ENCODE peak calls at places on chromosomes 5 and 9, in eight cellular contexts. One of them, this sample, is unnamed.

GRCh38 chr9:91419222-91420191 is 4.1 kb downstream of the NFIL3 start:
- DNase-seq in effector memory CD8-positive, alpha-beta T cell: no peak
- DNase-seq in activated T-helper 1 cell treated with anti-CD3 and anti-CD28 coated beads, Interleukin-2, amount 50 U/mL, for 16 hours: no peak
- DNase-seq in fibroblast of mammary gland: peak
- DNase-seq in GM12865: no peak
- DNase-seq in SW 1271: peak
- DNase-seq in stimulated activated CD8-positive, alpha-beta memory T cell treated with anti-CD3 and anti-CD28 coated beads, Interleukin-12 subunit alpha, Interleukin-12 subunit beta, amount 100 ng/mL, for 4 hours: no peak
- DNase-seq in GM10248: no peak
- DNase-seq in this sample: peak

GRCh38 chr5:143231973-143232812 is 171.3 kb downstream of the NR3C1 start:
- DNase-seq in GM10248: peak
- DNase-seq in fibroblast of mammary gland: no peak
- DNase-seq in effector memory CD8-positive, alpha-beta T cell: no peak
- DNase-seq in GM12865: no peak
- DNase-seq in activated T-helper 1 cell treated with anti-CD3 and anti-CD28 coated beads, Interleukin-2, amount 50 U/mL, for 16 hours: no peak
- DNase-seq in SW 1271: no peak
- DNase-seq in stimulated activated CD8-positive, alpha-beta memory T cell treated with anti-CD3 and anti-CD28 coated beads, Interleukin-12 subunit alpha, Interleukin-12 subunit beta, amount 100 ng/mL, for 4 hours: no peak
- DNase-seq in this sample: no peak

GRCh38 chr5:38660194-38660668 is 103.8 kb upstream of the LIFR start:
- DNase-seq in GM12865: no peak
- DNase-seq in GM10248: no peak
- DNase-seq in effector memory CD8-positive, alpha-beta T cell: no peak
- DNase-seq in stimulated activated CD8-positive, alpha-beta memory T cell treated with anti-CD3 and anti-CD28 coated beads, Interleukin-12 subunit alpha, Interleukin-12 subunit beta, amount 100 ng/mL, for 4 hours: no peak
- DNase-seq in activated T-helper 1 cell treated with anti-CD3 and anti-CD28 coated beads, Interleukin-2, amount 50 U/mL, for 16 hours: no peak
- DNase-seq in SW 1271: no peak
- DNase-seq in fibroblast of mammary gland: no peak
- DNase-seq in this sample: peak

GRCh38 chr9:132739705-132740310 is 69.5 kb downstream of the GTF3C4 start:
- DNase-seq in GM12865: no peak
- DNase-seq in GM10248: no peak
- DNase-seq in fibroblast of mammary gland: no peak
- DNase-seq in stimulated activated CD8-positive, alpha-beta memory T cell treated with anti-CD3 and anti-CD28 coated beads, Interleukin-12 subunit alpha, Interleukin-12 subunit beta, amount 100 ng/mL, for 4 hours: no peak
- DNase-seq in effector memory CD8-positive, alpha-beta T cell: no peak
- DNase-seq in SW 1271: no peak
- DNase-seq in activated T-helper 1 cell treated with anti-CD3 and anti-CD28 coated beads, Interleukin-2, amount 50 U/mL, for 16 hours: no peak
- DNase-seq in this sample: no peak

GRCh38 chr9:107711528-107711927 is 222.0 kb upstream of the KLF4 start:
- DNase-seq in GM10248: no peak
- DNase-seq in fibroblast of mammary gland: peak
- DNase-seq in GM12865: no peak
- DNase-seq in SW 1271: peak
- DNase-seq in activated T-helper 1 cell treated with anti-CD3 and anti-CD28 coated beads, Interleukin-2, amount 50 U/mL, for 16 hours: no peak
- DNase-seq in effector memory CD8-positive, alpha-beta T cell: no peak
- DNase-seq in stimulated activated CD8-positive, alpha-beta memory T cell treated with anti-CD3 and anti-CD28 coated beads, Interleukin-12 subunit alpha, Interleukin-12 subunit beta, amount 100 ng/mL, for 4 hours: no peak
- DNase-seq in this sample: no peak

GRCh38 chr9:130661461-130662098 is 2.8 kb upstream of the PRDM12 start:
- DNase-seq in stimulated activated CD8-positive, alpha-beta memory T cell treated with anti-CD3 and anti-CD28 coated beads, Interleukin-12 subunit alpha, Interleukin-12 subunit beta, amount 100 ng/mL, for 4 hours: no peak
- DNase-seq in GM10248: no peak
- DNase-seq in effector memory CD8-positive, alpha-beta T cell: no peak
- DNase-seq in GM12865: no peak
- DNase-seq in fibroblast of mammary gland: no peak
- DNase-seq in SW 1271: no peak
- DNase-seq in activated T-helper 1 cell treated with anti-CD3 and anti-CD28 coated beads, Interleukin-2, amount 50 U/mL, for 16 hours: no peak
- DNase-seq in this sample: no peak

GRCh38 chr5:39668980-39669379 is 244.2 kb upstream of the DAB2 start:
- DNase-seq in fibroblast of mammary gland: no peak
- DNase-seq in activated T-helper 1 cell treated with anti-CD3 and anti-CD28 coated beads, Interleukin-2, amount 50 U/mL, for 16 hours: no peak
- DNase-seq in GM10248: no peak
- DNase-seq in GM12865: no peak
- DNase-seq in stimulated activated CD8-positive, alpha-beta memory T cell treated with anti-CD3 and anti-CD28 coated beads, Interleukin-12 subunit alpha, Interleukin-12 subunit beta, amount 100 ng/mL, for 4 hours: no peak
- DNase-seq in SW 1271: no peak
- DNase-seq in effector memory CD8-positive, alpha-beta T cell: no peak
- DNase-seq in this sample: no peak

GRCh38 chr5:126108505-126108904 is 314.7 kb upstream of the GRAMD2B start:
- DNase-seq in effector memory CD8-positive, alpha-beta T cell: no peak
- DNase-seq in GM12865: no peak
- DNase-seq in fibroblast of mammary gland: no peak
- DNase-seq in GM10248: no peak
- DNase-seq in stimulated activated CD8-positive, alpha-beta memory T cell treated with anti-CD3 and anti-CD28 coated beads, Interleukin-12 subunit alpha, Interleukin-12 subunit beta, amount 100 ng/mL, for 4 hours: no peak
- DNase-seq in SW 1271: no peak
- DNase-seq in activated T-helper 1 cell treated with anti-CD3 and anti-CD28 coated beads, Interleukin-2, amount 50 U/mL, for 16 hours: no peak
- DNase-seq in this sample: no peak

GRCh38 chr9:117156771-117157535 is 257.9 kb downstream of the ASTN2 start:
- DNase-seq in effector memory CD8-positive, alpha-beta T cell: no peak
- DNase-seq in SW 1271: no peak
- DNase-seq in GM10248: no peak
- DNase-seq in GM12865: no peak
- DNase-seq in stimulated activated CD8-positive, alpha-beta memory T cell treated with anti-CD3 and anti-CD28 coated beads, Interleukin-12 subunit alpha, Interleukin-12 subunit beta, amount 100 ng/mL, for 4 hours: no peak
- DNase-seq in fibroblast of mammary gland: no peak
- DNase-seq in activated T-helper 1 cell treated with anti-CD3 and anti-CD28 coated beads, Interleukin-2, amount 50 U/mL, for 16 hours: no peak
- DNase-seq in this sample: no peak

GRCh38 chr5:90518666-90519065 is 10.7 kb downstream of the LYSMD3 start:
- DNase-seq in GM12865: no peak
- DNase-seq in activated T-helper 1 cell treated with anti-CD3 and anti-CD28 coated beads, Interleukin-2, amount 50 U/mL, for 16 hours: no peak
- DNase-seq in effector memory CD8-positive, alpha-beta T cell: no peak
- DNase-seq in GM10248: no peak
- DNase-seq in fibroblast of mammary gland: peak
- DNase-seq in SW 1271: no peak
- DNase-seq in stimulated activated CD8-positive, alpha-beta memory T cell treated with anti-CD3 and anti-CD28 coated beads, Interleukin-12 subunit alpha, Interleukin-12 subunit beta, amount 100 ng/mL, for 4 hours: no peak
- DNase-seq in this sample: peak

GRCh38 chr9:116837038-116837998 is 150.2 kb downstream of the TRIM32 start:
- DNase-seq in GM10248: no peak
- DNase-seq in SW 1271: no peak
- DNase-seq in effector memory CD8-positive, alpha-beta T cell: no peak
- DNase-seq in stimulated activated CD8-positive, alpha-beta memory T cell treated with anti-CD3 and anti-CD28 coated beads, Interleukin-12 subunit alpha, Interleukin-12 subunit beta, amount 100 ng/mL, for 4 hours: no peak
- DNase-seq in GM12865: no peak
- DNase-seq in fibroblast of mammary gland: no peak
- DNase-seq in activated T-helper 1 cell treated with anti-CD3 and anti-CD28 coated beads, Interleukin-2, amount 50 U/mL, for 16 hours: no peak
- DNase-seq in this sample: no peak

GRCh38 chr5:1507961-1508678 is 15.6 kb downstream of the LPCAT1 start:
- DNase-seq in activated T-helper 1 cell treated with anti-CD3 and anti-CD28 coated beads, Interleukin-2, amount 50 U/mL, for 16 hours: no peak
- DNase-seq in effector memory CD8-positive, alpha-beta T cell: no peak
- DNase-seq in stimulated activated CD8-positive, alpha-beta memory T cell treated with anti-CD3 and anti-CD28 coated beads, Interleukin-12 subunit alpha, Interleukin-12 subunit beta, amount 100 ng/mL, for 4 hours: no peak
- DNase-seq in SW 1271: no peak
- DNase-seq in GM12865: no peak
- DNase-seq in GM10248: no peak
- DNase-seq in fibroblast of mammary gland: no peak
- DNase-seq in this sample: no peak

GRCh38 chr5:176608937-176609723 is 826 bp downstream of the GPRIN1 start:
- DNase-seq in fibroblast of mammary gland: no peak
- DNase-seq in GM10248: no peak
- DNase-seq in SW 1271: no peak
- DNase-seq in activated T-helper 1 cell treated with anti-CD3 and anti-CD28 coated beads, Interleukin-2, amount 50 U/mL, for 16 hours: no peak
- DNase-seq in effector memory CD8-positive, alpha-beta T cell: no peak
- DNase-seq in GM12865: peak
- DNase-seq in stimulated activated CD8-positive, alpha-beta memory T cell treated with anti-CD3 and anti-CD28 coated beads, Interleukin-12 subunit alpha, Interleukin-12 subunit beta, amount 100 ng/mL, for 4 hours: no peak
- DNase-seq in this sample: no peak

GRCh38 chr5:137414112-137414511 is 85.0 kb downstream of the SPOCK1 start:
- DNase-seq in GM12865: no peak
- DNase-seq in fibroblast of mammary gland: no peak
- DNase-seq in activated T-helper 1 cell treated with anti-CD3 and anti-CD28 coated beads, Interleukin-2, amount 50 U/mL, for 16 hours: no peak
- DNase-seq in SW 1271: no peak
- DNase-seq in stimulated activated CD8-positive, alpha-beta memory T cell treated with anti-CD3 and anti-CD28 coated beads, Interleukin-12 subunit alpha, Interleukin-12 subunit beta, amount 100 ng/mL, for 4 hours: no peak
- DNase-seq in effector memory CD8-positive, alpha-beta T cell: no peak
- DNase-seq in GM10248: no peak
- DNase-seq in this sample: no peak

GRCh38 chr9:134544388-134545212 is 97.0 kb upstream of the COL5A1 start:
- DNase-seq in effector memory CD8-positive, alpha-beta T cell: no peak
- DNase-seq in fibroblast of mammary gland: peak
- DNase-seq in GM10248: no peak
- DNase-seq in stimulated activated CD8-positive, alpha-beta memory T cell treated with anti-CD3 and anti-CD28 coated beads, Interleukin-12 subunit alpha, Interleukin-12 subunit beta, amount 100 ng/mL, for 4 hours: no peak
- DNase-seq in SW 1271: no peak
- DNase-seq in GM12865: no peak
- DNase-seq in activated T-helper 1 cell treated with anti-CD3 and anti-CD28 coated beads, Interleukin-2, amount 50 U/mL, for 16 hours: no peak
- DNase-seq in this sample: no peak

GRCh38 chr5:180338001-180338707 is 15.0 kb downstream of the GFPT2 start:
- DNase-seq in SW 1271: no peak
- DNase-seq in activated T-helper 1 cell treated with anti-CD3 and anti-CD28 coated beads, Interleukin-2, amount 50 U/mL, for 16 hours: no peak
- DNase-seq in fibroblast of mammary gland: no peak
- DNase-seq in effector memory CD8-positive, alpha-beta T cell: no peak
- DNase-seq in GM12865: no peak
- DNase-seq in GM10248: no peak
- DNase-seq in stimulated activated CD8-positive, alpha-beta memory T cell treated with anti-CD3 and anti-CD28 coated beads, Interleukin-12 subunit alpha, Interleukin-12 subunit beta, amount 100 ng/mL, for 4 hours: no peak
- DNase-seq in this sample: no peak

GRCh38 chr5:141356950-141357349 is 2.1 kb downstream of the PCDHGA4 start:
- DNase-seq in GM12865: no peak
- DNase-seq in GM10248: no peak
- DNase-seq in fibroblast of mammary gland: no peak
- DNase-seq in SW 1271: no peak
- DNase-seq in effector memory CD8-positive, alpha-beta T cell: no peak
- DNase-seq in stimulated activated CD8-positive, alpha-beta memory T cell treated with anti-CD3 and anti-CD28 coated beads, Interleukin-12 subunit alpha, Interleukin-12 subunit beta, amount 100 ng/mL, for 4 hours: no peak
- DNase-seq in activated T-helper 1 cell treated with anti-CD3 and anti-CD28 coated beads, Interleukin-2, amount 50 U/mL, for 16 hours: no peak
- DNase-seq in this sample: no peak

GRCh38 chr5:65927497-65928340 is 1.3 kb downstream of the ERBIN start:
- DNase-seq in SW 1271: peak
- DNase-seq in stimulated activated CD8-positive, alpha-beta memory T cell treated with anti-CD3 and anti-CD28 coated beads, Interleukin-12 subunit alpha, Interleukin-12 subunit beta, amount 100 ng/mL, for 4 hours: no peak
- DNase-seq in GM10248: peak
- DNase-seq in effector memory CD8-positive, alpha-beta T cell: peak
- DNase-seq in GM12865: peak
- DNase-seq in activated T-helper 1 cell treated with anti-CD3 and anti-CD28 coated beads, Interleukin-2, amount 50 U/mL, for 16 hours: no peak
- DNase-seq in fibroblast of mammary gland: peak
- DNase-seq in this sample: no peak

GRCh38 chr5:9652295-9652694 is 22.1 kb upstream of the TAS2R1 start:
- DNase-seq in activated T-helper 1 cell treated with anti-CD3 and anti-CD28 coated beads, Interleukin-2, amount 50 U/mL, for 16 hours: no peak
- DNase-seq in effector memory CD8-positive, alpha-beta T cell: no peak
- DNase-seq in stimulated activated CD8-positive, alpha-beta memory T cell treated with anti-CD3 and anti-CD28 coated beads, Interleukin-12 subunit alpha, Interleukin-12 subunit beta, amount 100 ng/mL, for 4 hours: no peak
- DNase-seq in GM12865: no peak
- DNase-seq in GM10248: no peak
- DNase-seq in SW 1271: no peak
- DNase-seq in fibroblast of mammary gland: no peak
- DNase-seq in this sample: no peak

GRCh38 chr5:68178579-68178978 is 37.0 kb upstream of the PIK3R1 start:
- DNase-seq in fibroblast of mammary gland: peak
- DNase-seq in stimulated activated CD8-positive, alpha-beta memory T cell treated with anti-CD3 and anti-CD28 coated beads, Interleukin-12 subunit alpha, Interleukin-12 subunit beta, amount 100 ng/mL, for 4 hours: no peak
- DNase-seq in activated T-helper 1 cell treated with anti-CD3 and anti-CD28 coated beads, Interleukin-2, amount 50 U/mL, for 16 hours: no peak
- DNase-seq in effector memory CD8-positive, alpha-beta T cell: no peak
- DNase-seq in GM10248: no peak
- DNase-seq in GM12865: no peak
- DNase-seq in SW 1271: no peak
- DNase-seq in this sample: no peak